ENCODE peak calls at places on chromosomes 3 and 15, in six cellular contexts. Z, C, E, T, W and S are unnamed samples.

GRCh38 chr3:177263615-177264365 is 66.5 kb upstream of the TBL1XR1 start:
- DNase-seq in E (no peak), C (peak), T (peak), W (no peak), Z (peak), S (no peak)

GRCh38 chr15:83057002-83057401 is 10.1 kb downstream of the BTBD1 start:
- DNase-seq in T (no peak), E (no peak), Z (no peak), C (no peak), W (no peak), S (no peak)

GRCh38 chr3:190825389-190826016 is 37.0 kb downstream of the GMNC start:
- DNase-seq in W (no peak), Z (no peak), C (peak), T (no peak), E (no peak), S (no peak)

GRCh38 chr3:129016725-129017530 is 15.8 kb downstream of the EFCC1 start:
- DNase-seq in T (peak), E (no peak), C (no peak), Z (no peak), W (peak), S (peak)

GRCh38 chr3:30704931-30705890 is 98.8 kb downstream of the TGFBR2 start:
- DNase-seq in E (no peak), Z (no peak), T (no peak), C (no peak), W (no peak), S (no peak)

GRCh38 chr3:101133638-101134037 is 140.4 kb upstream of the ABI3BP start:
- DNase-seq in Z (no peak), E (no peak), T (no peak), C (no peak), W (no peak), S (no peak)

GRCh38 chr3:46916278-46916677 is 38.8 kb downstream of the PTH1R start:
- DNase-seq in C (no peak), W (no peak), T (no peak), E (no peak), Z (no peak), S (no peak)

GRCh38 chr15:82393671-82394070 is 35.9 kb upstream of the GOLGA6L9 start:
- DNase-seq in Z (no peak), W (no peak), E (no peak), C (peak), T (peak), S (no peak)

GRCh38 chr3:139772539-139773500 is 95.0 kb upstream of the NMNAT3 start:
- DNase-seq in C (peak), W (no peak), Z (peak), T (peak), E (no peak), S (no peak)

GRCh38 chr15:32028921-32029320 is 1.4 kb upstream of the CHRNA7 start:
- DNase-seq in C (no peak), Z (no peak), T (no peak), W (no peak), E (peak), S (no peak)

GRCh38 chr15:89442671-89443307 is 53.6 kb downstream of the RHCG start:
- DNase-seq in W (peak), T (peak), Z (peak), E (peak), C (peak), S (no peak)

GRCh38 chr3:153574445-153574844 is 412.4 kb downstream of the RAP2B start:
- DNase-seq in C (no peak), W (no peak), T (peak), E (no peak), Z (peak), S (no peak)

GRCh38 chr15:32979710-32980109 is 214.8 kb downstream of the FMN1 start:
- DNase-seq in T (no peak), E (no peak), C (peak), W (no peak), Z (peak), S (no peak)

GRCh38 chr15:57610130-57610529 is 18.4 kb downstream of the MYZAP start:
- DNase-seq in W (no peak), C (peak), E (peak), T (peak), Z (peak), S (peak)

GRCh38 chr3:44104668-44105321 is 136.9 kb upstream of the TOPAZ1 start:
- DNase-seq in E (peak), T (peak), C (peak), Z (peak), W (peak), S (no peak)

GRCh38 chr15:78102211-78102610 is 9.8 kb downstream of the SH2D7 start:
- DNase-seq in E (no peak), T (no peak), Z (no peak), W (no peak), C (no peak), S (no peak)

GRCh38 chr3:110180733-110181132 is 843.4 kb upstream of the DPPA4 start:
- DNase-seq in C (no peak), Z (peak), W (no peak), E (no peak), T (peak), S (no peak)
- TF ChIP-seq CTCF in C (peak), Z (peak), W (no peak), E (no peak), T (peak), S (no peak)

GRCh38 chr3:2156244-2156847 is 57.7 kb downstream of the CNTN4 start:
- DNase-seq in C (no peak), W (peak), Z (no peak), T (peak), E (peak), S (peak)
- TF ChIP-seq CTCF in C (peak), W (peak), Z (peak), T (peak), E (peak), S (peak)

GRCh38 chr15:66165856-66166255 is 87.7 kb downstream of the MEGF11 start:
- DNase-seq in W (no peak), E (no peak), T (no peak), Z (no peak), C (no peak), S (no peak)
- TF ChIP-seq CTCF in W (no peak), E (no peak), T (no peak), Z (no peak), C (no peak), S (no peak)

DNA sequence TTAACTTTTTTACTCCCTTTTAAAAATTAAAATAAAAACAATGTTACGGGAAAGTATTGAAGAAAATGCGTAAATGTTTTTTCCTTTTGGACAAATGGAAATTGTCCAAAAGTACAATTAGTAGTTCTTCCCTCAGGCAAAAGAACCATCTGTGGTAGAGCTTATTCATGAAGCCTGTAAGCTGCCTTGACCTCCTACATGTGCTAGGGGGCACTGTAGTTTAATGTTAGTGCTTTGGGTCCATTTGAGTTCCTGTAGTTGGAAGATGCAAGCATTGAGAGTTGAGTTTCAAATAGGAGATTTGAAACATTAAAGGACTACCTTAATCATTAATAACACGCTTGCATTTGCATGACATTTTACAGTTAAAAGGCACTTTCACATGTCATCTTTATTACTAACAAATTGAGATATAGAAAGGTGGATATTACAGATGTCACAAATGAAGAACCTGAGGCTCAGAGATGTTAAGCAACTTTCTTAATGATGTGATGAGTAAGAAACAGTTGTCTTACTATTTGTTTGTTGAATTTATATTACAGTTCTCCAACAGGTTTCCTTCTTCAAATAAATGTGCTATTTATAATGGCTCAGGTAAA is 1.8 kb upstream of the ZNF385D start:
- DNase-seq in Z (peak), E (peak), W (no peak), T (peak), C (peak), S (no peak)
- TF ChIP-seq CTCF in Z (peak), E (no peak), W (no peak), T (peak), C (peak), S (no peak)